ENCODE peak calls at places on chromosome 5, in five cellular contexts. S, Y, F, L and V are unnamed samples.

GRCh38 chr5:118311103-118311502 is 677.2 kb downstream of the DTWD2 start:
- DNase-seq in S (no peak), Y (no peak), F (no peak), L (no peak), V (no peak)

GRCh38 chr5:58246521-58246944 is 213.4 kb downstream of the PLK2 start:
- DNase-seq in S (no peak), Y (no peak), F (no peak), L (no peak), V (no peak)

GRCh38 chr5:157241483-157241882 is 24.4 kb upstream of the CYFIP2 start:
- DNase-seq in S (no peak), Y (no peak), F (no peak), L (no peak), V (no peak)

GRCh38 chr5:12367973-12368372 is 463.7 kb upstream of the CTNND2 start:
- DNase-seq in S (no peak), Y (no peak), F (no peak), L (no peak), V (no peak)

GRCh38 chr5:90613918-90614504 is 55.4 kb downstream of the ADGRV1 start:
- DNase-seq in S (no peak), Y (no peak), F (peak), L (no peak), V (no peak)

GRCh38 chr5:80668016-80668969 is 13.5 kb upstream of the DHFR start:
- DNase-seq in S (no peak), Y (peak), F (no peak), L (no peak), V (no peak)

GRCh38 chr5:134524219-134524825 is 1.1 kb upstream of the JADE2 start:
- DNase-seq in S (no peak), Y (no peak), F (peak), L (peak), V (peak)

GRCh38 chr5:110354341-110354740 is 372.1 kb downstream of the TMEM232 start:
- DNase-seq in S (no peak), Y (no peak), F (no peak), L (no peak), V (no peak)

GRCh38 chr5:158127536-158127935 is 268.6 kb upstream of the CLINT1 start:
- DNase-seq in S (no peak), Y (no peak), F (no peak), L (no peak), V (no peak)

GRCh38 chr5:169763437-169764301 is 126.6 kb downstream of the DOCK2 start:
- DNase-seq in S (peak), Y (no peak), F (no peak), L (no peak), V (peak)

GRCh38 chr5:174608631-174609097 is 115.7 kb upstream of the MSX2 start:
- DNase-seq in S (no peak), Y (no peak), F (no peak), L (peak), V (peak)

GRCh38 chr5:92504346-92504745 is 1076.7 kb downstream of the NR2F1-AS1 start:
- DNase-seq in S (no peak), Y (no peak), F (no peak), L (no peak), V (no peak)

GRCh38 chr5:132428811-132429440 is 59.4 kb downstream of the SLC22A5 start:
- DNase-seq in S (no peak), Y (no peak), F (no peak), L (no peak), V (no peak)

GRCh38 chr5:126351138-126351537 is 72.1 kb upstream of the GRAMD2B start:
- DNase-seq in S (no peak), Y (no peak), F (no peak), L (no peak), V (no peak)

GRCh38 chr5:77232959-77233358 is 22.5 kb downstream of the PDE8B start:
- DNase-seq in S (no peak), Y (no peak), F (no peak), L (no peak), V (no peak)
- TF ChIP-seq REST in S (no peak), Y (no peak), F (no peak), L (no peak), V (no peak)

GRCh38 chr5:63346451-63346850 is 615.8 kb downstream of the HTR1A start:
- DNase-seq in S (no peak), Y (no peak), F (no peak), L (no peak), V (no peak)
- TF ChIP-seq GABPA in S (no peak), Y (no peak), F (no peak), L (no peak), V (no peak)

DNA sequence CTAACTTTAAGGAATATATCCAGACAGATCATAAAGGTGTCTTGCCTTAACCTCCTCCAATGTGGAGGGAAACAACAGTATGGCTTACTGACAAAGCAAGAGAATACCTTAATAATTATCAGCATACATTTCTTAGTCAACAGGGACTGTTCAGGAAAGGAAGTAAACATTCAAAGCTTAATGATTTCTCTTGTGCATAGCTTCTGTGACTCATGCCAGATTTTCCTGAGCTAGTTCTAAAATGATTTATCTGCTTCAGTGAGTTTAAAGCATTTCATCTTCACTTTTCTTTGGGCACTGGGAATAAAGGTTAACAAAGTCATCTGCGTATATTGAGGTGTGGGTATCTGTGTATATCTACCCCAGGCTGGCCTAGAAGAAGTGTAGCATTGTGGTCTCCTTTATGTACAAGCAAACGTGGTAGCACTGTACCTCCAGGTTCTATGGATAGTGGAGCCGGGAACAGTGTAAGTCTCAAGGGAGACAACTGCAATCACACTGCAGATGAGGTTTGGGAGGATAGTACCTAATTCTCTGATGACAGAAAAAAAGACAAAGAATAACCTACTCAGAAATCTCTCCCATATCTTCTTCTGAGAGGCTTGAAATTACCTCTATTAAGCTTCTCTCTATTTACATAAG is 284.1 kb downstream of the HCN1 start:
- DNase-seq in S (no peak), Y (no peak), F (no peak), L (no peak), V (no peak)
- TF ChIP-seq REST in S (no peak), Y (no peak), F (no peak), L (no peak), V (no peak)

GRCh38 chr5:74296685-74297084 is 343.8 kb downstream of the ENC1 start:
- DNase-seq in S (peak), Y (no peak), F (no peak), L (no peak), V (peak)
- TF ChIP-seq GABPA in S (no peak), Y (no peak), F (no peak), L (no peak), V (no peak)

GRCh38 chr5:146079695-146080361 is 25.5 kb downstream of the PLAC8L1 start:
- DNase-seq in S (peak), Y (no peak), F (no peak), L (peak), V (no peak)

GRCh38 chr5:146076028-146076427 is 29.3 kb downstream of the PLAC8L1 start:
- DNase-seq in S (no peak), Y (no peak), F (no peak), L (peak), V (no peak)

GRCh38 chr5:146073239-146073900 is 32.0 kb downstream of the PLAC8L1 start:
- DNase-seq in S (no peak), Y (no peak), F (no peak), L (no peak), V (peak)

GRCh38 chr5:146078566-146078965 is 26.8 kb downstream of the PLAC8L1 start:
- DNase-seq in S (no peak), Y (no peak), F (no peak), L (no peak), V (no peak)

GRCh38 chr5:146076455-146076854 is 28.9 kb downstream of the PLAC8L1 start:
- DNase-seq in S (no peak), Y (no peak), F (no peak), L (peak), V (no peak)
- TF ChIP-seq REST in S (no peak), Y (no peak), F (no peak), L (no peak), V (no peak)

GRCh38 chr5:137415231-137415681 is 83.9 kb downstream of the SPOCK1 start:
- DNase-seq in S (no peak), Y (no peak), F (no peak), L (no peak), V (no peak)
- TF ChIP-seq GABPA in S (no peak), Y (no peak), F (no peak), L (no peak), V (no peak)

GRCh38 chr5:116574682-116575634 is at the start of gene SEMA6A:
- DNase-seq in S (peak), Y (peak), F (no peak), L (peak), V (peak)

GRCh38 chr5:116573279-116573616 is 1.4 kb downstream of the SEMA6A start:
- DNase-seq in S (no peak), Y (no peak), F (no peak), L (no peak), V (peak)

GRCh38 chr5:116575635-116576042 is 1.0 kb upstream of the SEMA6A start:
- DNase-seq in S (no peak), Y (no peak), F (no peak), L (no peak), V (no peak)

GRCh38 chr5:116572375-116573278 is 2.0 kb downstream of the SEMA6A start:
- DNase-seq in S (no peak), Y (no peak), F (no peak), L (no peak), V (peak)

DNA sequence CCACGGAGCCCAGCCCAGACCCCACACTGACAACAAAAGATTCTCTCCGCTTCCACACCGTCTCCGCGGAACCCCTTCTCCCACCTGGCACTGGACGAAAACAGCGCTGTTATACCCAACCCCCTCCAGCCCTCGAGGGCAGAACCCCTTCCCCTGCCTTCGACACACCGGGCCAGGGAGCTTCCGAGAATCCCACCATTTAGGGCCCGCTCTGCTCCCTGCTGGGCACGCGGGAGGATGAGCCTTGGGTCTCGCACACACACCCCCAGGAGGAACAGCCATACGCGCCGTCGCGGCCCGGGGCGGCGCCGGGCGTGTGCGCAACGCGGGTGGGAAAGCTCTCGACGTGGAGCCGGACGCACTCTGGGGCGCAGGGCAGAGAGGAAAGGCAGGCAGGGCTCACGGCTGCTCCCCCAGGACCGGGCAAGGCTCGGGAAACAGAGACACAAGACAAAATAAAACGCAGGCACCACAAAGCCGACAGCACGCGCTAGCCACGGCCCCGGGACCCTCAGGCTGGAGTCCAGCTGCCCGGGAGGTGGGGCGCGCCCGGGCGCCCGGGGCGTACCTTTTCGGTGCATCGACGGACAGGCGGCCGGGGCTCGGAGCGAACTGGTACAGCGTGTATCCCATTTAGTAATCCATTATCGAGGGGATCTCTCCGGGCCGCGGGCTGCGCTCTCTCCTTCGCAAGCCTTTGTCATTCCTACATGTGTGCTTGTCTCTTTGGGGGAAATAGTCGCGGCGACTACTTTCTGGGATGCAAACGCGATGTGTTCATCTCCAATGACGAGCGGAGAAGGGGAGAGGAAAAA is 799 bp downstream of the SEMA6A start:
- DNase-seq in S (no peak), Y (no peak), F (no peak), L (no peak), V (peak)
- TF ChIP-seq REST in S (no peak), Y (no peak), F (no peak), L (no peak), V (no peak)

GRCh38 chr5:1735320-1735970 is 64.2 kb downstream of the MRPL36 start:
- DNase-seq in S (no peak), Y (no peak), F (no peak), L (no peak), V (no peak)

GRCh38 chr5:1736065-1736464 is 63.6 kb downstream of the MRPL36 start:
- DNase-seq in S (no peak), Y (no peak), F (no peak), L (no peak), V (no peak)

GRCh38 chr5:1736889-1737711 is 62.5 kb downstream of the MRPL36 start:
- DNase-seq in S (no peak), Y (no peak), F (no peak), L (no peak), V (peak)

GRCh38 chr5:1734908-1735289 is 64.7 kb downstream of the MRPL36 start:
- DNase-seq in S (no peak), Y (no peak), F (no peak), L (no peak), V (no peak)

GRCh38 chr5:1737790-1738405 is 61.7 kb downstream of the MRPL36 start:
- DNase-seq in S (peak), Y (peak), F (peak), L (peak), V (peak)
- TF ChIP-seq GABPA in S (no peak), Y (no peak), F (no peak), L (no peak), V (no peak)

DNA sequence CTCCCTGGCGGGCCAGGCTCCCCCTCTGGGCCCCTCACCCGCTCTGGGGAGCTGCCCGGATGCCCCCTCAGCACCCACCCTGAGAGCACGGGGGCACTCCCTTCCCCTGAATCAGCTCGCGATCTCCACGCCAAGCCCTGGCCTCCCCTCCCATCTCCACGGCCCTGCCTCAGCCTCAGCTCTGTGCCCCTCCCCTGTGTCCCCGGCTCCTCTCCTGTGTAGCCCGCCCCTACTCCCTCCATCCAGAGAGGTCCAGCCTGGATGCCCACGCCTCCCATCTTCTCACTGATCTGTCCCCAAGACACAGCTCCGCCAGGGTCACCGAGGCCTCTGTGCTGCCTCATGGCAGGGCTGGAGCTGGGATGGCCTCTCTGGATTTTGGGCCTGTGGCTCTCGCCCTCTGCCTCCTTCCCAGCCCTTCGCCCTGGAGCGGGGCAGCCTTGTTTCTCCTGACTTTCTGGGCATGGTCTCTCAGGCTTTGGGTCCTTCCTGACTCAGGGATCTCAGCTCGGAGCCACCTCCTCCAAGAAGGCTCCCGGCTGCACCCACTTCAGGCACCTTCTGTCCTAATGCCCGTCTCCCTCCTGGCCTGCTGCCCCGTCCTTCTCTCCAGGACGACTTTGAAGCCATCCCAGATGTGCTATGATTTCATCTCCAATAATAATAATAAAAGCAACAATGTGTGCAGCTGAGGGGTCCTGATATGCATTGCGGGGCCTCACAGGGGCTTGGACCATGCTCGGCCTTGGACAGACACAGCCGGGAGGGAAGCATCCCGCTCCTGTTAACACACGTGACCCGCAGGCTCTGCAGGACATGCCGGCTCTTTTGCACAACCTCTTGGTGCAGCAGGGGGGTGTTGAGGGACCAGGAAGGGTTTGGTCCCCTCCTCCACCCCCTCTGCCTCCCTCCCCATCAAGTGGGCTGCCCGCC is 16.2 kb upstream of the SLC9A3 start:
- DNase-seq in S (no peak), Y (no peak), F (no peak), L (no peak), V (no peak)
- TF ChIP-seq REST in S (no peak), Y (no peak), F (no peak), L (no peak), V (no peak)

GRCh38 chr5:136285501-136285900 is 79.8 kb downstream of the TRPC7 start:
- DNase-seq in S (no peak), Y (no peak), F (no peak), L (no peak), V (no peak)
- TF ChIP-seq GABPA in S (no peak), Y (no peak), F (no peak), L (no peak), V (no peak)